ENCODE peak calls at places on chromosomes 3 and 15, in four cellular contexts. G is IMR-90, C is GM12865, S is H7. O is an unnamed sample.

GRCh38 chr15:78790027-78790426 is 21.2 kb downstream of the ADAMTS7 start:
- DNase-seq in G (no peak), C (no peak), S (no peak), O (no peak)

GRCh38 chr3:111999924-112000835 is 1.5 kb downstream of the TAGLN3 start:
- DNase-seq in G (peak; percentile 19), C (no peak), S (peak; percentile 26), O (no peak)

GRCh38 chr3:105791919-105792786 is 76.7 kb downstream of the CBLB start:
- DNase-seq in G (peak; percentile 96), C (no peak), S (no peak), O (peak; percentile 93)

GRCh38 chr15:43094416-43095039 is 11.3 kb downstream of the UBR1 start:
- DNase-seq in G (no peak), C (no peak), S (no peak), O (no peak)

GRCh38 chr3:49295489-49296058 is 18.5 kb upstream of the C3orf62 start:
- DNase-seq in G (peak; percentile 35), C (peak; percentile 35), S (peak; percentile 51), O (peak; percentile 45)

GRCh38 chr15:78988361-78988911 is 43.6 kb upstream of the CTSH start:
- DNase-seq in G (peak; percentile 99), C (peak; percentile 48), S (no peak), O (peak; percentile 97)

GRCh38 chr3:146117406-146118285 is 43.3 kb downstream of the PLOD2 start:
- DNase-seq in G (peak; percentile 97), C (no peak), S (no peak), O (peak; percentile 90)

GRCh38 chr15:69531302-69532027 is 78.8 kb downstream of the RPLP1 start:
- DNase-seq in G (no peak), C (no peak), S (peak; percentile 62), O (no peak)

GRCh38 chr15:42348083-42348482 is 11.2 kb upstream of the CAPN3 start:
- DNase-seq in G (peak; percentile 83), C (no peak), S (no peak), O (peak; percentile 28)

GRCh38 chr3:120098710-120099109 is 4.5 kb upstream of the GSK3B start:
- DNase-seq in G (no peak), C (no peak), S (no peak), O (no peak)

GRCh38 chr3:192237992-192238608 is 489.2 kb downstream of the FGF12 start:
- DNase-seq in G (no peak), C (peak; percentile 1), S (no peak), O (no peak)

GRCh38 chr3:5191555-5192304 is 4.2 kb downstream of the EDEM1 start:
- DNase-seq in G (no peak), C (peak; percentile 54), S (no peak), O (no peak)

GRCh38 chr15:35737521-35737920 is 191.6 kb upstream of the DPH6 start:
- DNase-seq in G (peak; percentile 33), C (no peak), S (no peak), O (no peak)

GRCh38 chr15:26744894-26745293 is 28.0 kb downstream of the GABRB3 start:
- DNase-seq in G (no peak), C (no peak), S (no peak), O (no peak)

GRCh38 chr3:95167748-95168147 is 1104.9 kb downstream of the NSUN3 start:
- DNase-seq in G (no peak), C (no peak), S (no peak), O (no peak)

GRCh38 chr15:87269566-87269965 is 987.0 kb downstream of the NTRK3 start:
- DNase-seq in G (no peak), C (no peak), S (no peak), O (peak; percentile 9)

GRCh38 chr3:14803101-14803980 is 15.4 kb upstream of the FGD5 start:
- DNase-seq in G (no peak), C (no peak), S (peak; percentile 72), O (no peak)

GRCh38 chr3:159252772-159253384 is 451.0 kb downstream of the MFSD1 start:
- DNase-seq in G (peak; percentile 41), C (peak; percentile 66), S (peak; percentile 30), O (peak; percentile 79)

GRCh38 chr15:75203017-75203907 is 1.6 kb downstream of the C15orf39 start:
- DNase-seq in G (peak; percentile 12), C (no peak), S (no peak), O (no peak)

GRCh38 chr15:95394186-95395067 is 936.1 kb upstream of the NR2F2 start:
- DNase-seq in G (peak; percentile 82), C (no peak), S (no peak), O (peak; percentile 52)

GRCh38 chr15:98799461-98799971 is 151.2 kb downstream of the IGF1R start:
- DNase-seq in G (peak; percentile 8), C (no peak), S (peak; percentile 59), O (peak; percentile 32)

GRCh38 chr15:59191855-59192237 is 14.8 kb upstream of the LDHAL6B start:
- DNase-seq in G (peak; percentile 96), C (no peak), S (no peak), O (peak; percentile 83)

GRCh38 chr3:167743799-167744198 is 8.3 kb downstream of the SERPINI1 start:
- DNase-seq in G (peak; percentile 1), C (no peak), S (no peak), O (no peak)

GRCh38 chr3:44555753-44556152 is 760 bp downstream of the ZKSCAN7 start:
- DNase-seq in G (peak; percentile 18), C (peak; percentile 9), S (peak; percentile 40), O (peak; percentile 16)

GRCh38 chr3:171986755-171987535 is 52.4 kb upstream of the FNDC3B start:
- DNase-seq in G (no peak), C (no peak), S (no peak), O (no peak)

GRCh38 chr3:188243124-188243795 is 89.3 kb downstream of the LPP start:
- DNase-seq in G (peak; percentile 42), C (no peak), S (no peak), O (peak; percentile 50)

O was measured in astrocyte of the spinal cord.